ENCODE peak calls at places on chromosome 16, in four cellular contexts. One of them, this sample, is unnamed.

GRCh38 chr16:75224281-75224680 is 5.5 kb downstream of the CTRB1 start:
- DNase-seq in HCEC 1CT: peak; percentile 1
- DNase-seq in amygdala: no peak
- DNase-seq in epithelial cell of prostate: no peak
- DNase-seq in this sample: no peak

GRCh38 chr16:66539628-66540469 is 10.1 kb downstream of the TK2 start:
- DNase-seq in epithelial cell of prostate: no peak
- DNase-seq in HCEC 1CT: no peak
- DNase-seq in amygdala: no peak
- DNase-seq in this sample: no peak

GRCh38 chr16:72400257-72401078 is 228.5 kb upstream of the PMFBP1 start:
- DNase-seq in epithelial cell of prostate: no peak
- DNase-seq in HCEC 1CT: peak; percentile 71
- DNase-seq in amygdala: peak; percentile 5
- DNase-seq in this sample: peak; percentile 2

GRCh38 chr16:64196444-64196843 is 925.4 kb downstream of the CDH11 start:
- DNase-seq in epithelial cell of prostate: no peak
- DNase-seq in HCEC 1CT: peak; percentile 80
- DNase-seq in amygdala: no peak
- DNase-seq in this sample: no peak

GRCh38 chr16:67248401-67249177 is at the start of gene SLC9A5:
- DNase-seq in HCEC 1CT: no peak
- DNase-seq in amygdala: no peak
- DNase-seq in epithelial cell of prostate: no peak
- DNase-seq in this sample: no peak

GRCh38 chr16:2146739-2147138 is 1.7 kb upstream of the RAB26 start:
- DNase-seq in amygdala: no peak
- DNase-seq in HCEC 1CT: no peak
- DNase-seq in epithelial cell of prostate: no peak
- DNase-seq in this sample: no peak

GRCh38 chr16:49972280-49972679 is 52.7 kb upstream of the CNEP1R1 start:
- DNase-seq in amygdala: no peak
- DNase-seq in HCEC 1CT: no peak
- DNase-seq in epithelial cell of prostate: no peak
- DNase-seq in this sample: no peak

GRCh38 chr16:83705856-83706255 is 101.9 kb upstream of the HSBP1 start:
- DNase-seq in epithelial cell of prostate: no peak
- DNase-seq in HCEC 1CT: peak; percentile 46
- DNase-seq in amygdala: no peak
- DNase-seq in this sample: no peak

GRCh38 chr16:71927383-71927782 is 32.1 kb downstream of the IST1 start:
- DNase-seq in amygdala: no peak
- DNase-seq in epithelial cell of prostate: no peak
- DNase-seq in HCEC 1CT: peak; percentile 91
- DNase-seq in this sample: peak; percentile 52

GRCh38 chr16:63466-63865 is 9.0 kb downstream of the RHBDF1 start:
- DNase-seq in epithelial cell of prostate: no peak
- DNase-seq in HCEC 1CT: no peak
- DNase-seq in amygdala: no peak
- DNase-seq in this sample: no peak

GRCh38 chr16:27766166-27766925 is 216.4 kb downstream of the KATNIP start:
- DNase-seq in HCEC 1CT: no peak
- DNase-seq in amygdala: no peak
- DNase-seq in epithelial cell of prostate: no peak
- DNase-seq in this sample: no peak

GRCh38 chr16:27286446-27286845 is 17.9 kb upstream of the NSMCE1 start:
- DNase-seq in amygdala: no peak
- DNase-seq in HCEC 1CT: peak; percentile 94
- DNase-seq in epithelial cell of prostate: peak; percentile 71
- DNase-seq in this sample: peak; percentile 60

GRCh38 chr16:70417661-70418060 is 21.2 kb downstream of the ST3GAL2 start:
- DNase-seq in amygdala: no peak
- DNase-seq in HCEC 1CT: no peak
- DNase-seq in epithelial cell of prostate: no peak
- DNase-seq in this sample: no peak

GRCh38 chr16:78235168-78235800 is 135.8 kb downstream of the WWOX start:
- DNase-seq in amygdala: peak; percentile 50
- DNase-seq in HCEC 1CT: peak; percentile 23
- DNase-seq in epithelial cell of prostate: no peak
- DNase-seq in this sample: peak; percentile 48

GRCh38 chr16:56771558-56772279 is 41.8 kb downstream of the NUP93 start:
- DNase-seq in HCEC 1CT: no peak
- DNase-seq in epithelial cell of prostate: no peak
- DNase-seq in amygdala: no peak
- DNase-seq in this sample: no peak

GRCh38 chr16:22240023-22240697 is 34.1 kb downstream of the EEF2K start:
- DNase-seq in amygdala: no peak
- DNase-seq in HCEC 1CT: no peak
- DNase-seq in epithelial cell of prostate: no peak
- DNase-seq in this sample: no peak

GRCh38 chr16:53061701-53062159 is 6.9 kb downstream of the CHD9 start:
- DNase-seq in amygdala: no peak
- DNase-seq in epithelial cell of prostate: no peak
- DNase-seq in HCEC 1CT: no peak
- DNase-seq in this sample: no peak

GRCh38 chr16:62253926-62254325 is 217.7 kb upstream of the CDH8 start:
- DNase-seq in epithelial cell of prostate: peak; percentile 66
- DNase-seq in HCEC 1CT: no peak
- DNase-seq in amygdala: no peak
- DNase-seq in this sample: peak; percentile 76

GRCh38 chr16:11909653-11910551 is 5.9 kb downstream of the GSPT1 start:
- DNase-seq in amygdala: no peak
- DNase-seq in epithelial cell of prostate: no peak
- DNase-seq in HCEC 1CT: peak; percentile 11
- DNase-seq in this sample: no peak

GRCh38 chr16:82425661-82426060 is 201.1 kb upstream of the CDH13 start:
- DNase-seq in epithelial cell of prostate: peak; percentile 12
- DNase-seq in amygdala: no peak
- DNase-seq in HCEC 1CT: no peak
- DNase-seq in this sample: no peak

GRCh38 chr16:69064789-69065313 is 40.6 kb upstream of the HAS3 start:
- DNase-seq in HCEC 1CT: no peak
- DNase-seq in amygdala: no peak
- DNase-seq in epithelial cell of prostate: no peak
- DNase-seq in this sample: no peak

GRCh38 chr16:245105-245504 is 10.5 kb downstream of the FAM234A start:
- DNase-seq in amygdala: no peak
- DNase-seq in HCEC 1CT: no peak
- DNase-seq in epithelial cell of prostate: no peak
- DNase-seq in this sample: no peak

GRCh38 chr16:56401482-56401881 is 23.9 kb downstream of the AMFR start:
- DNase-seq in epithelial cell of prostate: no peak
- DNase-seq in HCEC 1CT: peak; percentile 7
- DNase-seq in amygdala: no peak
- DNase-seq in this sample: no peak

This sample was measured in keratinocyte.